ENCODE peak calls at places on chromosomes 16 and 17, in six cellular contexts. C is fibroblast of lung; D is anterior cingulate cortex; T is NCI-H1105; S is uterus; U is CD8-positive, alpha-beta T cell. R is an unnamed sample.

GRCh38 chr17:55577687-55578086 is 66.4 kb upstream of the SMIM36 start:
- DNase-seq in C (peak; percentile 49), D (no peak), U (no peak), S (no peak), T (no peak), R (no peak)

GRCh38 chr17:11996722-11997146 is 541 bp downstream of the ZNF18 start:
- DNase-seq in S (no peak), U (peak; percentile 22), C (peak; percentile 48), D (no peak), T (peak; percentile 64), R (no peak)

GRCh38 chr16:11667824-11668589 is at the start of gene SNN:
- DNase-seq in S (peak; percentile 86), C (peak; percentile 79), T (peak; percentile 73), U (peak; percentile 79), D (peak; percentile 65), R (peak; percentile 72)

GRCh38 chr17:5584971-5585794 is 874 bp upstream of the NLRP1 start:
- DNase-seq in C (peak; percentile 93), T (no peak), S (no peak), U (no peak), D (no peak), R (no peak)

GRCh38 chr17:17384961-17385360 is 81.8 kb downstream of the NT5M start:
- DNase-seq in D (no peak), C (no peak), U (no peak), S (no peak), T (no peak), R (no peak)

GRCh38 chr16:70396209-70396904 is 42.5 kb downstream of the ST3GAL2 start:
- DNase-seq in U (no peak), T (no peak), D (no peak), C (no peak), S (no peak), R (no peak)

GRCh38 chr16:66740010-66740409 is 11.4 kb downstream of the DYNC1LI2 start:
- DNase-seq in T (no peak), S (no peak), D (no peak), U (no peak), C (no peak), R (no peak)

GRCh38 chr16:51818342-51818944 is 667.4 kb upstream of the SALL1 start:
- DNase-seq in C (peak; percentile 18), T (peak; percentile 26), U (no peak), S (no peak), D (peak; percentile 10), R (no peak)

GRCh38 chr16:2478273-2478672 is 3.3 kb downstream of the TBC1D24 start:
- DNase-seq in D (no peak), S (no peak), C (no peak), T (no peak), U (no peak), R (no peak)

GRCh38 chr17:57165754-57166153 is 80.7 kb downstream of the AKAP1 start:
- DNase-seq in T (no peak), C (no peak), U (no peak), D (no peak), S (no peak), R (no peak)

GRCh38 chr17:68035131-68035522 is 408 bp upstream of the KPNA2 start:
- DNase-seq in S (peak; percentile 91), C (no peak), T (peak; percentile 99), U (peak; percentile 83), D (peak; percentile 89), R (peak; percentile 97)

GRCh38 chr16:67181346-67181745 is 2.4 kb downstream of the MATCAP1 start:
- DNase-seq in D (no peak), T (no peak), C (peak; percentile 84), U (no peak), S (peak; percentile 75), R (no peak)

GRCh38 chr17:46212634-46213435 is 19.6 kb upstream of the KANSL1 start:
- DNase-seq in U (peak; percentile 46), T (peak; percentile 42), D (peak; percentile 36), S (peak; percentile 79), C (peak; percentile 78), R (peak; percentile 27)

GRCh38 chr17:189444-189843 is 8.0 kb upstream of the DOC2B start:
- DNase-seq in T (no peak), C (no peak), S (no peak), U (no peak), D (no peak), R (no peak)

GRCh38 chr17:35746956-35747355 is 6.1 kb downstream of the GAS2L2 start:
- DNase-seq in U (no peak), D (no peak), T (no peak), C (no peak), S (no peak), R (no peak)

GRCh38 chr17:29874931-29875596 is 55.0 kb downstream of the SSH2 start:
- DNase-seq in T (no peak), S (no peak), D (no peak), C (no peak), U (no peak), R (no peak)

GRCh38 chr17:14201595-14201994 is 35.1 kb downstream of the CDRT15 start:
- DNase-seq in U (peak; percentile 53), T (no peak), C (no peak), D (no peak), S (no peak), R (no peak)

GRCh38 chr17:81200695-81201580 is 21.8 kb downstream of the CEP131 start:
- DNase-seq in T (no peak), S (no peak), U (no peak), D (peak; percentile 17), C (peak; percentile 61), R (no peak)

GRCh38 chr16:88478115-88478514 is 25.0 kb downstream of the ZFPM1 start:
- DNase-seq in U (no peak), C (no peak), D (no peak), S (no peak), T (no peak), R (no peak)

GRCh38 chr17:39099686-39100293 is 51.6 kb downstream of the PLXDC1 start:
- DNase-seq in U (no peak), C (peak; percentile 67), T (no peak), S (peak; percentile 82), D (no peak), R (no peak)

GRCh38 chr17:15273141-15273793 is 8.1 kb upstream of the PMP22 start:
- DNase-seq in U (no peak), D (no peak), C (peak; percentile 94), S (peak; percentile 62), T (no peak), R (no peak)

GRCh38 chr17:3794890-3795757 is 5.9 kb downstream of the ITGAE start:
- DNase-seq in U (peak; percentile 21), S (no peak), D (no peak), T (no peak), C (peak; percentile 96), R (no peak)

GRCh38 chr17:47810200-47810821 is 11.3 kb downstream of the OSBPL7 start:
- DNase-seq in S (no peak), D (no peak), T (no peak), C (peak; percentile 92), U (no peak), R (no peak)

GRCh38 chr17:7914771-7915610 is 1.1 kb downstream of the RNF227 start:
- DNase-seq in D (peak; percentile 50), U (no peak), S (peak; percentile 71), T (peak; percentile 30), C (peak; percentile 48), R (no peak)

GRCh38 chr17:34981538-34982241 is 1.4 kb downstream of the LIG3 start:
- DNase-seq in C (peak; percentile 47), D (no peak), T (no peak), S (no peak), U (no peak), R (peak; percentile 30)